ENCODE peak calls at places on chromosomes 6 and 20, in four cellular contexts. S is GM12878, W is H1, P is HepG2. B is an unnamed sample.
A peak's percentile ranks its signal among the peaks of the same experiment; 100 is the strongest.

GRCh38 chr6:63744810-63745209 is 109.2 kb downstream of the PHF3 start:
- DNase-seq in W (no peak), S (no peak), P (no peak), B (no peak)

GRCh38 chr20:24735263-24735662 is 213.8 kb upstream of the CST7 start:
- DNase-seq in S (no peak), W (peak; percentile 39), P (no peak), B (peak; percentile 48)

GRCh38 chr20:20343886-20344381 is 24.0 kb upstream of the INSM1 start:
- DNase-seq in P (no peak), W (no peak), S (no peak), B (no peak)

GRCh38 chr20:58707770-58708169 is 15.2 kb downstream of the NPEPL1 start:
- DNase-seq in S (no peak), W (no peak), P (no peak), B (no peak)

GRCh38 chr20:1646975-1647431 is 10.6 kb downstream of the SIRPG start:
- DNase-seq in P (no peak), W (peak; percentile 10), S (no peak), B (no peak)

GRCh38 chr6:37074053-37074827 is 68.8 kb downstream of the FGD2 start:
- DNase-seq in S (no peak), W (no peak), P (no peak), B (no peak)

GRCh38 chr6:151847064-151847463 is 39.6 kb downstream of the ESR1 start:
- DNase-seq in W (peak; percentile 55), S (no peak), P (peak; percentile 46), B (no peak)

GRCh38 chr6:79586548-79586947 is 44.6 kb upstream of the SH3BGRL2 start:
- DNase-seq in P (peak; percentile 57), S (no peak), W (no peak), B (peak; percentile 52)

GRCh38 chr20:50146732-50147662 is 6.5 kb downstream of the PEDS1 start:
- DNase-seq in P (no peak), S (peak; percentile 45), W (no peak), B (no peak)

GRCh38 chr6:150766201-150766997 is 99.1 kb upstream of the MTHFD1L start:
- DNase-seq in W (no peak), P (no peak), S (no peak), B (no peak)

GRCh38 chr6:115195239-115195638 is 852.4 kb upstream of the HS3ST5 start:
- DNase-seq in W (no peak), P (no peak), S (no peak), B (no peak)

GRCh38 chr6:54847799-54848597 is 1.4 kb downstream of the FAM83B start:
- DNase-seq in S (no peak), P (no peak), W (no peak), B (no peak)

GRCh38 chr6:100472674-100473073 is 8.0 kb upstream of the SIM1 start:
- DNase-seq in S (peak; percentile 42), W (no peak), P (no peak), B (no peak)

GRCh38 chr20:49045440-49046086 is 549 bp upstream of the CSE1L start:
- DNase-seq in P (peak; percentile 29), W (no peak), S (no peak), B (peak; percentile 25)

GRCh38 chr6:148037496-148037895 is 305.1 kb upstream of the SASH1 start:
- DNase-seq in P (no peak), W (no peak), S (no peak), B (no peak)

GRCh38 chr20:1496930-1497329 is 5.7 kb upstream of the SIRPB2 start:
- DNase-seq in W (no peak), P (no peak), S (no peak), B (no peak)

GRCh38 chr20:38278763-38279162 is 18.2 kb upstream of the KIAA1755 start:
- DNase-seq in W (no peak), S (no peak), P (no peak), B (no peak)

GRCh38 chr20:59780494-59781185 is 152.8 kb downstream of the SYCP2 start:
- DNase-seq in S (no peak), W (no peak), P (no peak), B (no peak)

GRCh38 chr6:19836799-19837510 is at the start of gene ID4:
- DNase-seq in S (no peak), P (no peak), W (peak; percentile 92), B (peak; percentile 90)

GRCh38 chr6:98944598-98945011 is 3.1 kb downstream of the FBXL4 start:
- DNase-seq in S (no peak), W (no peak), P (peak; percentile 90), B (peak; percentile 30)

GRCh38 chr6:33419580-33420492 is at the start of gene SYNGAP1:
- DNase-seq in P (no peak), S (no peak), W (peak; percentile 76), B (peak; percentile 67)

GRCh38 chr20:48490976-48491657 is 336.7 kb downstream of the PREX1 start:
- DNase-seq in W (peak; percentile 19), S (no peak), P (no peak), B (no peak)

GRCh38 chr6:72739368-72739779 is 117.5 kb downstream of the KCNQ5 start:
- DNase-seq in W (no peak), S (peak; percentile 49), P (no peak), B (no peak)

GRCh38 chr20:6169251-6169650 is 46.4 kb upstream of the FERMT1 start:
- DNase-seq in P (peak; percentile 15), S (no peak), W (no peak), B (no peak)

GRCh38 chr20:47670913-47671312 is 114.4 kb downstream of the SULF2 start:
- DNase-seq in P (no peak), S (no peak), W (no peak), B (no peak)

GRCh38 chr6:152204584-152204983 is 397.1 kb downstream of the ESR1 start:
- DNase-seq in W (no peak), S (no peak), P (no peak), B (no peak)

GRCh38 chr6:28682542-28682941 is 156.9 kb downstream of the GPX5 start:
- DNase-seq in W (no peak), S (no peak), P (no peak), B (no peak)

GRCh38 chr6:28683945-28684538 is 158.4 kb downstream of the GPX5 start:
- DNase-seq in W (no peak), P (peak; percentile 68), S (no peak), B (peak; percentile 52)
- TF ChIP-seq TCF12 in W (no peak), P (no peak), S (no peak), B (no peak)

GRCh38 chr20:44110816-44111568 is 76.0 kb downstream of the JPH2 start:
- DNase-seq in P (no peak), S (no peak), W (no peak), B (no peak)
- H4K20me1 ChIP-seq in P (no peaks in the 10 kb centered on the region), S (no peaks in the 10 kb centered on the region), W (no peaks in the 10 kb centered on the region), B (no peaks in the 10 kb centered on the region)

GRCh38 chr6:46584586-46584985 is 68.0 kb downstream of the CYP39A1 start:
- DNase-seq in S (no peak), W (no peak), P (no peak), B (no peak)

GRCh38 chr6:46583711-46584110 is 68.9 kb downstream of the CYP39A1 start:
- DNase-seq in S (no peak), P (no peak), W (no peak), B (no peak)

GRCh38 chr6:46581459-46582177 is 71.0 kb downstream of the CYP39A1 start:
- DNase-seq in W (no peak), S (no peak), P (no peak), B (no peak)

GRCh38 chr6:46586896-46587295 is 65.7 kb downstream of the CYP39A1 start:
- DNase-seq in W (no peak), P (no peak), S (no peak), B (no peak)

GRCh38 chr6:46583081-46583480 is 69.5 kb downstream of the CYP39A1 start:
- DNase-seq in S (no peak), P (no peak), W (no peak), B (no peak)
- TF ChIP-seq TCF12 in S (no peak), P (no peak), W (no peak), B (no peak)

GRCh38 chr6:138963531-138963930 is 24.5 kb downstream of the REPS1 start:
- DNase-seq in P (no peak), W (no peak), S (no peak), B (no peak)
- H4K20me1 ChIP-seq in P (no peaks in the 10 kb centered on the region), W (peaks cover 8% of the 10 kb centered on the region), S (no peaks in the 10 kb centered on the region), B (no peaks in the 10 kb centered on the region)

GRCh38 chr20:32672982-32673727 is 586 bp downstream of the C20orf203 start:
- DNase-seq in P (no peak), S (no peak), W (no peak), B (no peak)

GRCh38 chr20:32672315-32672981 is 1.3 kb downstream of the C20orf203 start:
- DNase-seq in P (no peak), S (no peak), W (no peak), B (peak; percentile 25)

GRCh38 chr20:32675223-32675975 is 1.7 kb upstream of the C20orf203 start:
- DNase-seq in P (no peak), W (no peak), S (no peak), B (no peak)

GRCh38 chr20:32670773-32671455 is 2.8 kb downstream of the C20orf203 start:
- DNase-seq in W (no peak), P (no peak), S (peak; percentile 63), B (no peak)

DNA sequence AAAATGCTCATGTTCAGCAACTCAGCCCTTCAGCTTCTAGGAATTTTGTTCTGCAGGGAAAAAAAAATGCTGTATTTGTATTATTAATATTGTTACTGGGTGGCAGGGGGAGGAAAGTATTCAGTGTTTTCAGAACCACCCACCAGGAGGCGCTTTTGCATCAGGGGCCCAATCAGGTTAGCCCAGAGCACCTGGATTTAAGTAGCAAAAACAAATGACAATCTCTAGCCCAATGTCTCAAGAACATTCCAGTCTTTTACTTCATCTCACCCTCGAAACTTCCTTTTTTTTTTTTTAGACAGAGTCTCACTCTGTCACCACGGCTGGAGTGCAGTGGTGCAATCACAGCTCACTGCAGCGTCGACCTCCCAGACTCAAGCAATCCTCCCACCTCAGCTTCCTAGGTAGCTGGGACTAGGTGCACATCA is 635 bp upstream of the C20orf203 start:
- DNase-seq in W (peak; percentile 83), S (no peak), P (peak; percentile 64), B (peak; percentile 72)
- TF ChIP-seq TCF12 in W (peak; percentile 73), S (no peak), P (no peak), B (no peak)

GRCh38 chr20:19304886-19305415 is 92.5 kb downstream of the SLC24A3 start:
- DNase-seq in P (no peak), W (no peak), S (no peak), B (no peak)
- H4K20me1 ChIP-seq in P (no peaks in the 10 kb centered on the region), W (no peaks in the 10 kb centered on the region), S (no peaks in the 10 kb centered on the region), B (no peaks in the 10 kb centered on the region)

DNA sequence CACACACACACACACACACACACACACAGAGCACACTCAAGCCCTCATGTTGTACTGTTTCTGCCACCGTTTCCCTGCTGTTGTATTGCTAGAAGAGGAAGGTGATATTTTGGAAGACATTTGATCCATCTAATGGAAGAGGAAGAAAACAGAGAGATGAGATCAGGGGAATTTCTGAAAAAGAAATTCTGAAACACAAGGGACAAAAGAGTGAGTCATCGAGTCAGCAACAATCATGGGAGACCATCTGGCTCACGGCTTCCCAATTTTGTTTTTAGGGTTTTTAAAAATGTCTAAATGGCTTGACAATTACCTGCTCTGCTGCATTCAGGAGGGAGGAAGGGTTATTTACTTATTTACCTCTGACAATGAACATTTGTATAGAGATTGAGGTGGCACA is 22.0 kb downstream of the SOX4 start:
- DNase-seq in W (no peak), P (no peak), S (no peak), B (no peak)
- TF ChIP-seq TCF12 in W (no peak), P (no peak), S (no peak), B (peak; percentile 36)

GRCh38 chr20:62147528-62147927 is 4.0 kb downstream of the SS18L1 start:
- DNase-seq in W (no peak), P (no peak), S (no peak), B (no peak)
- H4K20me1 ChIP-seq in W (peaks cover 50% of the 10 kb centered on the region), P (peaks cover 47% of the 10 kb centered on the region), S (no peaks in the 10 kb centered on the region), B (peaks cover 79% of the 10 kb centered on the region)

B was measured in SK-N-SH.